ENCODE peak calls at places on chromosomes 1 and 21, in ten cellular contexts. One of them, this sample, is unnamed.

GRCh38 chr21:42781981-42782722 is 97.2 kb downstream of the WDR4 start:
- DNase-seq in colonic mucosa: no peak
- DNase-seq in effector memory CD4-positive, alpha-beta T cell: no peak
- DNase-seq in A549: no peak
- DNase-seq in tibial nerve: no peak
- DNase-seq in brain microvascular endothelial cell: no peak
- DNase-seq in stomach: peak; percentile 33
- DNase-seq in upper lobe of right lung: no peak
- DNase-seq in heart left ventricle: no peak
- DNase-seq in GM23338: peak; percentile 78
- DNase-seq in this sample: no peak

GRCh38 chr1:54404939-54405880 is 984 bp downstream of the SSBP3 start:
- DNase-seq in colonic mucosa: no peak
- DNase-seq in effector memory CD4-positive, alpha-beta T cell: no peak
- DNase-seq in A549: no peak
- DNase-seq in tibial nerve: no peak
- DNase-seq in brain microvascular endothelial cell: no peak
- DNase-seq in stomach: peak; percentile 48
- DNase-seq in upper lobe of right lung: peak; percentile 72
- DNase-seq in heart left ventricle: peak; percentile 52
- DNase-seq in GM23338: peak; percentile 69
- DNase-seq in this sample: no peak

GRCh38 chr1:109399326-109399957 is 1.7 kb upstream of the SORT1 start:
- DNase-seq in colonic mucosa: peak; percentile 51
- DNase-seq in effector memory CD4-positive, alpha-beta T cell: no peak
- DNase-seq in A549: peak; percentile 16
- DNase-seq in tibial nerve: peak; percentile 73
- DNase-seq in brain microvascular endothelial cell: peak; percentile 52
- DNase-seq in stomach: no peak
- DNase-seq in upper lobe of right lung: no peak
- DNase-seq in heart left ventricle: no peak
- DNase-seq in GM23338: peak; percentile 77
- DNase-seq in this sample: peak; percentile 23

GRCh38 chr21:29351691-29352090 is 53.0 kb downstream of the BACH1 start:
- DNase-seq in colonic mucosa: no peak
- DNase-seq in effector memory CD4-positive, alpha-beta T cell: no peak
- DNase-seq in A549: no peak
- DNase-seq in tibial nerve: no peak
- DNase-seq in brain microvascular endothelial cell: peak; percentile 64
- DNase-seq in stomach: no peak
- DNase-seq in upper lobe of right lung: no peak
- DNase-seq in heart left ventricle: no peak
- DNase-seq in GM23338: no peak
- DNase-seq in this sample: peak; percentile 78

GRCh38 chr1:21891081-21891480 is 46.0 kb downstream of the HSPG2 start:
- DNase-seq in colonic mucosa: no peak
- DNase-seq in effector memory CD4-positive, alpha-beta T cell: no peak
- DNase-seq in A549: no peak
- DNase-seq in tibial nerve: no peak
- DNase-seq in brain microvascular endothelial cell: no peak
- DNase-seq in stomach: no peak
- DNase-seq in upper lobe of right lung: no peak
- DNase-seq in heart left ventricle: no peak
- DNase-seq in GM23338: no peak
- DNase-seq in this sample: no peak

GRCh38 chr1:28110555-28110954 is 22.1 kb upstream of the EYA3 start:
- DNase-seq in colonic mucosa: no peak
- DNase-seq in effector memory CD4-positive, alpha-beta T cell: no peak
- DNase-seq in A549: no peak
- DNase-seq in tibial nerve: no peak
- DNase-seq in brain microvascular endothelial cell: peak; percentile 34
- DNase-seq in stomach: no peak
- DNase-seq in upper lobe of right lung: no peak
- DNase-seq in heart left ventricle: no peak
- DNase-seq in GM23338: no peak
- DNase-seq in this sample: no peak

GRCh38 chr1:184843732-184844495 is 89.3 kb upstream of the EDEM3 start:
- DNase-seq in colonic mucosa: peak; percentile 56
- DNase-seq in effector memory CD4-positive, alpha-beta T cell: peak; percentile 71
- DNase-seq in A549: no peak
- DNase-seq in tibial nerve: no peak
- DNase-seq in brain microvascular endothelial cell: no peak
- DNase-seq in stomach: peak; percentile 53
- DNase-seq in upper lobe of right lung: no peak
- DNase-seq in heart left ventricle: peak; percentile 26
- DNase-seq in GM23338: no peak
- DNase-seq in this sample: no peak

GRCh38 chr1:56688522-56689026 is 43.5 kb downstream of the PRKAA2 start:
- DNase-seq in colonic mucosa: no peak
- DNase-seq in effector memory CD4-positive, alpha-beta T cell: no peak
- DNase-seq in A549: peak; percentile 73
- DNase-seq in tibial nerve: no peak
- DNase-seq in brain microvascular endothelial cell: peak; percentile 71
- DNase-seq in stomach: no peak
- DNase-seq in upper lobe of right lung: no peak
- DNase-seq in heart left ventricle: no peak
- DNase-seq in GM23338: peak; percentile 27
- DNase-seq in this sample: no peak

GRCh38 chr1:30527511-30528140 is 195.8 kb downstream of the MATN1 start:
- DNase-seq in colonic mucosa: no peak
- DNase-seq in effector memory CD4-positive, alpha-beta T cell: no peak
- DNase-seq in A549: no peak
- DNase-seq in tibial nerve: no peak
- DNase-seq in brain microvascular endothelial cell: no peak
- DNase-seq in stomach: peak; percentile 21
- DNase-seq in upper lobe of right lung: peak; percentile 40
- DNase-seq in heart left ventricle: peak; percentile 87
- DNase-seq in GM23338: no peak
- DNase-seq in this sample: no peak

GRCh38 chr1:8712413-8713229 is 104.8 kb downstream of the RERE start:
- DNase-seq in colonic mucosa: no peak
- DNase-seq in effector memory CD4-positive, alpha-beta T cell: no peak
- DNase-seq in A549: peak; percentile 77
- DNase-seq in tibial nerve: no peak
- DNase-seq in brain microvascular endothelial cell: peak; percentile 78
- DNase-seq in stomach: no peak
- DNase-seq in upper lobe of right lung: no peak
- DNase-seq in heart left ventricle: no peak
- DNase-seq in GM23338: peak; percentile 82
- DNase-seq in this sample: peak; percentile 87

DNA sequence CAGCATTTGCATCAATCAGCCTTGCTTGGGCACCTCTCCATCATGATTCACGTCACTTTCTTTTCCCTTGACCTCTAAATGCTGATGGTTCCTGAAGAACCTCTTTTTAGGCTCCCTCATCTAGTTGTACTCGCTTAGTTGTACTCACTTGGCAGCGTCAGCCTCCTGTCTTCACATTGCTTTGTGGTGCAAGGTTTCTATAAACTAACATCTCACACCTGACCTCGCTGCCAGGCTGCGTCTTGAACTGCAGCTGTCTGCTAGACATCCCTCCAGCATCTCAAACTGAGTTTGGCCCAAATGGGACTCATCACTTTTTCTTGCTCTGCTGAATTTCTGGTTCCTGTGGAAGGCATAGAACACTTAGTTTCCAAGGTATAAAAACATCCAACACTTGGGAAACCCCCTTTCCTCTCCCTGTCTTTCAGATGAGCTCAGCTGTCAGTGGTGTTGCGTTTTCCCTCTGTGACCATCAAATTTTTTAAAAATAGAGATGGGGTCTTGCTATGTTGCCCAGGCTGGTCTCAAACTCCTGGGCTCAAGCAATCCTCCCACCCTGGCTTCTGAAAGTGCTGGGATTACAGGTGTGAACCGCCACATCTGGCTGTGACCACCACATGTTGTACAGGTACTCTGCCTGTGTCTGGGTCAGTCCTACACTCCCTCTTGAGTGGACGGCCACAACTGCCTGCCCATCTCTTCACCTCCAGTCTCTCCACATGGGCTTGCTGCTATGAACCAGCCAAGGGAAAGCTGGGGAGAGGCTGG is 66.9 kb downstream of the SYT6 start:
- DNase-seq in colonic mucosa: no peak
- DNase-seq in effector memory CD4-positive, alpha-beta T cell: no peak
- DNase-seq in A549: no peak
- DNase-seq in tibial nerve: no peak
- DNase-seq in brain microvascular endothelial cell: no peak
- DNase-seq in stomach: no peak
- DNase-seq in upper lobe of right lung: no peak
- DNase-seq in heart left ventricle: no peak
- DNase-seq in GM23338: no peak
- DNase-seq in this sample: no peak
- H3K27ac ChIP-seq in colonic mucosa: no peak overlapping the region
- H3K27ac ChIP-seq in effector memory CD4-positive, alpha-beta T cell: no peak overlapping the region
- H3K27ac ChIP-seq in A549: no peak overlapping the region
- H3K27ac ChIP-seq in tibial nerve: no peak overlapping the region
- H3K27ac ChIP-seq in brain microvascular endothelial cell: no peak overlapping the region
- H3K27ac ChIP-seq in stomach: no peak overlapping the region
- H3K27ac ChIP-seq in upper lobe of right lung: no peak overlapping the region
- H3K27ac ChIP-seq in heart left ventricle: no peak overlapping the region
- H3K27ac ChIP-seq in GM23338: no peak overlapping the region
- H3K27ac ChIP-seq in this sample: no peak overlapping the region

GRCh38 chr1:38476784-38477175 is 382.8 kb downstream of the RRAGC start:
- DNase-seq in colonic mucosa: no peak
- DNase-seq in effector memory CD4-positive, alpha-beta T cell: no peak
- DNase-seq in A549: no peak
- DNase-seq in tibial nerve: no peak
- DNase-seq in brain microvascular endothelial cell: no peak
- DNase-seq in stomach: no peak
- DNase-seq in upper lobe of right lung: no peak
- DNase-seq in heart left ventricle: no peak
- DNase-seq in GM23338: no peak
- DNase-seq in this sample: no peak
- H3K4me3 ChIP-seq in colonic mucosa: no peak overlapping the region
- H3K4me3 ChIP-seq in effector memory CD4-positive, alpha-beta T cell: no peak overlapping the region
- H3K4me3 ChIP-seq in A549: no peak overlapping the region
- H3K4me3 ChIP-seq in tibial nerve: peak overlapping the region; percentile 44
- H3K4me3 ChIP-seq in brain microvascular endothelial cell: no peak overlapping the region
- H3K4me3 ChIP-seq in stomach: peak overlapping the region; percentile 30
- H3K4me3 ChIP-seq in upper lobe of right lung: peak overlapping the region; percentile 37
- H3K4me3 ChIP-seq in heart left ventricle: peak overlapping the region; percentile 37
- H3K4me3 ChIP-seq in GM23338: peak overlapping the region; percentile 67
- H3K4me3 ChIP-seq in this sample: no peak overlapping the region

GRCh38 chr1:227762231-227762911 is 27.1 kb downstream of the SNAP47 start:
- DNase-seq in colonic mucosa: peak; percentile 88
- DNase-seq in effector memory CD4-positive, alpha-beta T cell: peak; percentile 76
- DNase-seq in A549: peak; percentile 98
- DNase-seq in tibial nerve: peak; percentile 81
- DNase-seq in brain microvascular endothelial cell: peak; percentile 66
- DNase-seq in stomach: peak; percentile 88
- DNase-seq in upper lobe of right lung: peak; percentile 91
- DNase-seq in heart left ventricle: peak; percentile 93
- DNase-seq in GM23338: peak; percentile 95
- DNase-seq in this sample: no peak

GRCh38 chr1:227764019-227764391 is 28.8 kb downstream of the SNAP47 start:
- DNase-seq in colonic mucosa: no peak
- DNase-seq in effector memory CD4-positive, alpha-beta T cell: no peak
- DNase-seq in A549: peak; percentile 24
- DNase-seq in tibial nerve: no peak
- DNase-seq in brain microvascular endothelial cell: no peak
- DNase-seq in stomach: no peak
- DNase-seq in upper lobe of right lung: no peak
- DNase-seq in heart left ventricle: no peak
- DNase-seq in GM23338: no peak
- DNase-seq in this sample: no peak

GRCh38 chr1:227765261-227766014 is 30.2 kb downstream of the SNAP47 start:
- DNase-seq in colonic mucosa: no peak
- DNase-seq in effector memory CD4-positive, alpha-beta T cell: no peak
- DNase-seq in A549: no peak
- DNase-seq in tibial nerve: no peak
- DNase-seq in brain microvascular endothelial cell: no peak
- DNase-seq in stomach: no peak
- DNase-seq in upper lobe of right lung: no peak
- DNase-seq in heart left ventricle: no peak
- DNase-seq in GM23338: no peak
- DNase-seq in this sample: no peak

GRCh38 chr1:227761621-227762230 is 26.5 kb downstream of the SNAP47 start:
- DNase-seq in colonic mucosa: no peak
- DNase-seq in effector memory CD4-positive, alpha-beta T cell: no peak
- DNase-seq in A549: no peak
- DNase-seq in tibial nerve: no peak
- DNase-seq in brain microvascular endothelial cell: no peak
- DNase-seq in stomach: no peak
- DNase-seq in upper lobe of right lung: no peak
- DNase-seq in heart left ventricle: no peak
- DNase-seq in GM23338: no peak
- DNase-seq in this sample: no peak

GRCh38 chr1:227763246-227764018 is 28.2 kb downstream of the SNAP47 start:
- DNase-seq in colonic mucosa: no peak
- DNase-seq in effector memory CD4-positive, alpha-beta T cell: no peak
- DNase-seq in A549: no peak
- DNase-seq in tibial nerve: no peak
- DNase-seq in brain microvascular endothelial cell: no peak
- DNase-seq in stomach: no peak
- DNase-seq in upper lobe of right lung: no peak
- DNase-seq in heart left ventricle: no peak
- DNase-seq in GM23338: no peak
- DNase-seq in this sample: no peak
- H3K27ac ChIP-seq in colonic mucosa: no peak overlapping the region
- H3K27ac ChIP-seq in effector memory CD4-positive, alpha-beta T cell: peak overlapping the region; percentile 12
- H3K27ac ChIP-seq in A549: peak overlapping the region; percentile 74
- H3K27ac ChIP-seq in tibial nerve: peak overlapping the region; percentile 83
- H3K27ac ChIP-seq in brain microvascular endothelial cell: no peak overlapping the region
- H3K27ac ChIP-seq in stomach: no peak overlapping the region
- H3K27ac ChIP-seq in upper lobe of right lung: peak overlapping the region; percentile 58
- H3K27ac ChIP-seq in heart left ventricle: peak overlapping the region; percentile 81
- H3K27ac ChIP-seq in GM23338: no peak overlapping the region
- H3K27ac ChIP-seq in this sample: peak overlapping the region; percentile 31

DNA sequence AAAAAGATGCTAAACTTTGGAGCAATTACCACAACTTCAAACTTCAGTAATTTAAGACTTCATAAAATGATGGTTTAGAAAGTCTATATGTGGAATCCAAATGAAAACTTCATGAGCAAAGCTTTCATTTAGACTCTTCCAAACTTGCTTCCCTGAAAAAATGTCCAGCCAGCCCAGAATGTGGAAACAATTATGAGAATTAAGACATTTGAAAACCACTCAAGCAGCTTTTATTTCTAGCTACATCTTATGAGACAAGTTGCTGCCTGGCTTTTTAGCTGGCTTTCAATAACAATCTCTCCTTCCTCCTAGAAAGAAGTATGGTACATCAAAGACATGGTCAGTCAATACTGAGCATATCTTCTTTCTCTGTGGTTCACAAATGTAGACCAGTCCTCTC is 21.8 kb downstream of the LPAR3 start:
- DNase-seq in colonic mucosa: no peak
- DNase-seq in effector memory CD4-positive, alpha-beta T cell: no peak
- DNase-seq in A549: no peak
- DNase-seq in tibial nerve: no peak
- DNase-seq in brain microvascular endothelial cell: no peak
- DNase-seq in stomach: no peak
- DNase-seq in upper lobe of right lung: no peak
- DNase-seq in heart left ventricle: no peak
- DNase-seq in GM23338: no peak
- DNase-seq in this sample: no peak
- H3K4me3 ChIP-seq in colonic mucosa: no peak overlapping the region
- H3K4me3 ChIP-seq in effector memory CD4-positive, alpha-beta T cell: no peak overlapping the region
- H3K4me3 ChIP-seq in A549: no peak overlapping the region
- H3K4me3 ChIP-seq in tibial nerve: no peak overlapping the region
- H3K4me3 ChIP-seq in brain microvascular endothelial cell: no peak overlapping the region
- H3K4me3 ChIP-seq in stomach: no peak overlapping the region
- H3K4me3 ChIP-seq in upper lobe of right lung: no peak overlapping the region
- H3K4me3 ChIP-seq in heart left ventricle: no peak overlapping the region
- H3K4me3 ChIP-seq in GM23338: no peak overlapping the region
- H3K4me3 ChIP-seq in this sample: no peak overlapping the region